ENCODE peak calls at places on chromosome 9, in four cellular contexts. R, D, B and K are unnamed samples. For H3K4me1, the result is how much of the 10 kb centered on the place peaks cover.

GRCh38 chr9:87119328-87119881 is 172.1 kb upstream of the GAS1 start:
- DNase-seq in D (peak), R (peak), B (peak), K (no peak)

GRCh38 chr9:98870782-98871455 is 63.4 kb downstream of the GALNT12 start:
- DNase-seq in B (no peak), R (no peak), D (no peak), K (no peak)

GRCh38 chr9:133207021-133207531 is 2.0 kb downstream of the OBP2B start:
- DNase-seq in D (no peak), B (no peak), R (no peak), K (peak)

GRCh38 chr9:134537891-134538520 is 103.6 kb upstream of the COL5A1 start:
- DNase-seq in B (no peak), R (no peak), D (no peak), K (no peak)

GRCh38 chr9:14136047-14136446 is 177.9 kb downstream of the NFIB start:
- DNase-seq in R (no peak), D (no peak), B (no peak), K (no peak)

GRCh38 chr9:125495137-125496119 is 211.6 kb downstream of the MAPKAP1 start:
- DNase-seq in B (no peak), D (no peak), R (no peak), K (no peak)

GRCh38 chr9:124675261-124676158 is 95.6 kb downstream of the NR6A1 start:
- DNase-seq in R (no peak), D (no peak), B (no peak), K (no peak)

GRCh38 chr9:89676281-89676680 is 71.5 kb downstream of the GADD45G start:
- DNase-seq in D (no peak), R (no peak), B (peak), K (no peak)

GRCh38 chr9:37082214-37082765 is 38.1 kb upstream of the ZCCHC7 start:
- DNase-seq in D (peak), B (no peak), R (peak), K (no peak)

GRCh38 chr9:36748322-36748899 is 175.7 kb downstream of the MELK start:
- DNase-seq in D (peak), B (no peak), R (peak), K (no peak)

GRCh38 chr9:114880276-114880891 is 50.0 kb downstream of the TNFSF8 start:
- DNase-seq in D (peak), R (peak), B (no peak), K (no peak)

GRCh38 chr9:115883467-115884329 is 269.9 kb upstream of the PAPPA start:
- DNase-seq in R (peak), D (peak), B (no peak), K (no peak)

GRCh38 chr9:120348951-120349429 is 231.0 kb downstream of the CDK5RAP2 start:
- DNase-seq in B (peak), D (peak), R (peak), K (no peak)

GRCh38 chr9:32703635-32704034 is 68.2 kb upstream of the TAF1L start:
- DNase-seq in D (no peak), B (no peak), R (peak), K (no peak)

GRCh38 chr9:19127881-19128719 is 808 bp upstream of the PLIN2 start:
- DNase-seq in B (peak), D (no peak), R (peak), K (peak)

GRCh38 chr9:107039546-107039945 is 176.6 kb downstream of the ZNF462 start:
- DNase-seq in D (peak), B (no peak), R (no peak), K (no peak)

GRCh38 chr9:94921072-94921471 is 194.6 kb downstream of the AOPEP start:
- DNase-seq in B (peak), D (peak), R (no peak), K (no peak)
- H3K4me1 ChIP-seq in B (under half), D (under half), R (under half), K (under half)

DNA sequence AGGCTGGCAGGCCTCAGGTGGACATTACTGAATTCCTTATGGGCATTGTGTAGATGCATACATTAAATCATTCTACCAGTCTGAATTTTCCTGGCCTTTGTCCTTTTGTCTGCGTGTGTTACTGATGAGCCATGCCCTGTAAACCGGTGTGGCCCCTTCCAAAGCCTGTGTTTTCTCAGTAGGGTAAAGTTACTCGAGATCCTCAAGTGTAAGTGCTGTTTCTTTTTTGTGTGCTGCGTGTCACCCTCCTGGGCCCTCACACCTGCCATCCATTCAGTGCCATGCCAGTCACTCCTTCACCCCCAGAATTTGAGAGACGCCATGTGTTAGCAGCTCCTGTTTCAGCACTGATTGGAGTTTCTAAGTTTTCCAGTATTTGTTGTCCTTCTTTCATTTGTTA is 288.3 kb downstream of the FANCC start:
- DNase-seq in R (no peak), D (no peak), B (no peak), K (no peak)
- H3K4me1 ChIP-seq in R (under half), D (under half), B (half or more), K (half or more)

DNA sequence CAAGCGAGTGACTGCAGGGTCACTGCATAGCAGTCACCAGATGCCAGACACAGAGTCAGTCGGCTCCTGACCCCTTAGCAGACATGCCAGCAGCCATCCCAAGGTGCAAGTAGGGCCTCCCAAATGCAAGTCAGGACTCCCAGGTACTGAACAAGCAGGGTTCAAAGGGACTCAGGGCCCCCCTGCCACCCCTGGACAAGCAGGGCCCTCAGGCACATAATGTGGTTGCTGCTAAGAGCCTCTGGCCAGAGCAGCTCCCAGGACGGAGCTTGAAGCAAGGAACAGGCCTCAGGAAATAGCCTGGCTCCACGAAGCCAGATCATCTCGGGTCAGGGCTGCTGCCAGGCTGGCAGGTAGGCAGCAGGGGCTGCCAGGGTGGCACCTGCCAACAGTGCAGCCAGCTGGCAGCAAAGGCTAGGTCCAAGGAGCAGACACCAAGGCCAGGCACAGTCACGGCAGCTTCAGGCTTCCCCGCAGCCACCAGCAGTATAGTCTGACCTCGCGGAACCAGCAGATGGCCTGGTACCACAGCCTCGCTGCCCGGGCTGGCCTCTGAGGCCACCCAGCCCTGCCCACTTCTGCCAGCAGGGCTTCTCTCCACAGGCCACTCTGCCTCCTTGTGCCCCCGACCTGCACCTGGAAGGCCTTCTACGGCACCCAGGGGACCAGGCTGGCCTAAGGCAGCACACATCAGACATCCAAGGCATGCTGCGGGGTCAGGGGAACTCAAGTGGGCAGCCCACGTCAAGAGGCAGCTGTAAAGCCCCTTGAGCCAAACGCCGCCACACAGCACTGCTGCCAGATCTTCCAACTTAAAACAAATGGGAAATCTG is 7.4 kb downstream of the EEIG1 start:
- DNase-seq in B (peak), R (no peak), D (no peak), K (no peak)
- H3K4me1 ChIP-seq in B (half or more), R (under half), D (half or more), K (half or more)

DNA sequence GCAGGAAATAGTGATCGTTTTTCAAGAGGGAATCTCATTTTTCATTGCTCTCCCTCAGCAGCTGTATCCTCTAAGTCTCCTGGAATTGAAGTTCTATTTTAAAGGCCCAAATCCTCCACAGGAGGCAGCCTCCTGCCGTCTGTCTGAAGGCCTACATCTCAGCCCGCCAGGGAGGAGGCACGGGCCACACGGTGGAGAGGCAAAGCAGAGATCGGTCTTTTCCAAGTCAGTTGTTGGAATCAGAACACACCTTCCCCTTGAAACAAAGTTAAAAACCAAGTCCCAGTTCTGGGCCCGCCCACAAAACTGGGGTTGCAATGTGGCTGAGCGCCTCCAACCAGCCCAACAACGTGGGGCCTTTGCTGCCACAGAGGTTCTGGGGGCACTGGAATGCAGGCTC is 68.7 kb downstream of the RAPGEF1 start:
- DNase-seq in D (no peak), R (no peak), B (peak), K (no peak)
- H3K4me1 ChIP-seq in D (under half), R (under half), B (half or more), K (half or more)

GRCh38 chr9:136686534-136686793 is 793 bp downstream of the AGPAT2 start:
- DNase-seq in R (no peak), B (no peak), D (no peak), K (no peak)

GRCh38 chr9:136685792-136686533 is 1.3 kb downstream of the AGPAT2 start:
- DNase-seq in B (peak), D (no peak), R (no peak), K (no peak)

GRCh38 chr9:136684799-136685198 is 2.5 kb downstream of the AGPAT2 start:
- DNase-seq in D (no peak), R (no peak), B (peak), K (no peak)

GRCh38 chr9:136684339-136684738 is 2.9 kb downstream of the AGPAT2 start:
- DNase-seq in R (no peak), B (peak), D (no peak), K (no peak)

DNA sequence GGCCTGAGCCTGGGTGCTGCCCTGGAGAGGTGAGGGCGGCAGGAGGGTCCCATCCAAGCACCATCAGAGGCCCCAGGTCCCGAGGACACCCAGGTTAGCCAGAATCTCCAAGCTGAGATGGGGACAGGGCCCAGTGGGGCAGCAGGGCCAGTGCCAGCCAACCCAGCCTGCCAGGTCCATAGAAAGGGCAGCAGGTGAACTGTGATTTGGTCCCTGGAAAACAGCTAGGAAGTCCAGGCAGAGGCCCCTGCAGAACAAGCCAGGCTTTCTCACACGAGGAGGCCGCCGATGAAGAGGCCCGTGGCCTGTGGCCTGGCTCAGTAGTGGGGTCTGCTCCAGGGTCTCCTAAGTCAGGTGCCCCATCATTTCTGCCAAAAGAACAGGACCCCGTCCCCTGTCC is 2.0 kb downstream of the AGPAT2 start:
- DNase-seq in R (no peak), B (peak), D (no peak), K (no peak)
- H3K4me1 ChIP-seq in R (under half), B (under half), D (under half), K (half or more)

DNA sequence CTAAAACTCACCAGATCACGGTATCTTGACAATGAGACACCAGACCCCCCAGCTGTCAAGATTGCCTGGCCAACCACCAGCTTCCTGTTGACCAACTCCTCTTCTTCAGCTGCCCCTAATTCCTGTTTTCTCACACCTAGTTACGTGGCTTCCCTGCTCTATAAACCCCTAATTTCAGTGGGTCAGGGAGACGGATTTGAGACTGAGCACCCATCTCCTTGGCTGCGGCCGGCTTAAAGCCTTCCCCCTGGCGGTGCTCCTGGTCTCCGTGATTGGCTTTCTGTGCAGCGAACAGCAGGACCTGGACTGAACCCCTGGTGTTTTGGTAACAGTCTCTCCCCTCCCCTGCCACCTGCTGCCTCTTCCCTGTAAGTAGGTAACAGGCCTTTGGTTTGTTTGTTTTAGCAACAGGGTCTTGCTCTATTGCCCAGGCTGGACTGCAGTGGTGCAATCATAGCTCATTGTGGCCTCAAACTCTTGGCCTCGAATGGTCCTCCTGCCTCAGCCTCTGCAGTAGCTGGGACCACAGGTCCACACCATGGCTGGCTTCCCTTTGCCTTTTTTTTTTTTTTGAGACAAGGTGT is 4.9 kb upstream of the ENTPD2 start:
- DNase-seq in D (no peak), B (peak), R (no peak), K (no peak)
- H3K4me1 ChIP-seq in D (under half), B (under half), R (under half), K (under half)

DNA sequence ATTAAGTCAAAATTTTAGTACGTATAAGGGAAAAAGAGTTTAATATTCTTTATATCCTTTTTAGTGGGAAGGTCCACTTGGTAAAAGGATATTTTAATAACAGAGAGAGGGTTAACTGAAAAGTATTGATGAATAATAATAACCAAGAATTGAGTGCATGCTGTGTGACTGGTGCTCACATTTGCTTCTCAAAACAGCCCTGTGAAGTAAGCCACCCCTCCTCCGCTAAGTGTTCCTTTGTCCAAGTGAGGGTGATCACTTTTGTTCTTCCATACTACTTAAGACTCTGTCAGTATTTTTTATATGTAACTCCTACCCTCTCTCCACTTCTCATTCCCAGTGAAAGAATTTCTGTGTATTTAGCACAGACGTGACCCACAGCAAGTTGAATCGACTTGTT is 51.5 kb downstream of the SLC44A1 start:
- DNase-seq in B (no peak), D (no peak), R (peak), K (no peak)
- H3K4me1 ChIP-seq in B (under half), D (under half), R (under half), K (under half)

GRCh38 chr9:136092741-136093140 is 2.3 kb downstream of the NACC2 start:
- DNase-seq in R (no peak), B (peak), D (no peak), K (no peak)

GRCh38 chr9:136093331-136093986 is 1.6 kb downstream of the NACC2 start:
- DNase-seq in B (peak), R (no peak), D (no peak), K (no peak)

GRCh38 chr9:136091582-136092352 is 3.3 kb downstream of the NACC2 start:
- DNase-seq in R (no peak), D (peak), B (peak), K (no peak)

GRCh38 chr9:136090768-136091581 is 4.1 kb downstream of the NACC2 start:
- DNase-seq in B (peak), D (no peak), R (no peak), K (peak)

DNA sequence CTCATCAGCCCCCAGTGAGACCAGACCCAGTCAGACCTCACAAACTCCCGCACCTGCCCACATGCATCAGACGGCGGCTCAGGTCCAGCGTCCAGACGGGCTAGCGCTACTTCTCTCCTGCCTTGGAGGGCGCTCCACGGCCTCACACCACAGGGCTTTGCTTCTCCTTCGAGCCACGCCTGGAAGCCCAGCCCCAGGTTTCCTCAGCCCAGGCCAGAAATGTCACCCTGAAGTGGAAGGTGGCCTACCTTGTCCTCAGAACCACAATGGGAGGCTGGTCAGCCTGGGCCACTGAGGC is 2.8 kb downstream of the NACC2 start:
- DNase-seq in D (no peak), R (no peak), B (no peak), K (no peak)
- H3K4me1 ChIP-seq in D (under half), R (under half), B (half or more), K (under half)

DNA sequence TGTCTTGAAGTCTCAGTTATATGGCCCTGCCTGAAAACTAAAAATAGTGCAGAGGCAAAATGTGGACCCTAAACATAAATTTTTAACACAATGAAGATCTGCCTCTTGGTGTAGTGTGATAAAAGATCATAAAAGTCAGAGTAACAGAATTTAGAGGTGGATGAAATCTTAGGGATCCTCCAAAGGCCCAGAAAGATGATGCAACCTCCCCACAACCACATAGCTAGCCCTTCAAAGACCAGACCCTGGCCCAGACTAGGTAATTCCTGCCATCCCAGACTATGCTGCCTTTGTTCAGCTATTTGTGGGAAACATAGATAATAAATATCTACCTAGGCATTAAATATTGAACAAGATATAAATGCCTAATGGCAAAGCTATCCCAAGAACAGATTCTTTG is 15.3 kb downstream of the KLF9 start:
- DNase-seq in R (no peak), D (no peak), B (no peak), K (no peak)
- H3K4me1 ChIP-seq in R (under half), D (under half), B (half or more), K (half or more)